ENCODE peak calls at places on chromosome 11, in seven cellular contexts. E, T, C, M, P, Y and G are unnamed samples.

GRCh38 chr11:31059529-31059928 is 310.0 kb downstream of the DCDC1 start:
- DNase-seq in Y (no peak), C (no peak), E (no peak), P (no peak), M (no peak), T (no peak), G (no peak)

GRCh38 chr11:28759311-28759710 is 651.1 kb downstream of the METTL15 start:
- DNase-seq in E (no peak), P (peak), Y (no peak), C (no peak), M (peak), T (no peak), G (no peak)

GRCh38 chr11:96635655-96636054 is 245.8 kb downstream of the JRKL start:
- DNase-seq in P (no peak), E (no peak), T (no peak), M (no peak), Y (no peak), C (no peak), G (no peak)

GRCh38 chr11:129266536-129266935 is 74.4 kb upstream of the ARHGAP32 start:
- DNase-seq in C (no peak), P (no peak), M (no peak), T (no peak), Y (no peak), E (no peak), G (no peak)

GRCh38 chr11:129658558-129658882 is 157.1 kb upstream of the TMEM45B start:
- DNase-seq in M (no peak), C (no peak), E (no peak), Y (no peak), P (no peak), T (no peak), G (no peak)

GRCh38 chr11:134289789-134290188 is 13.6 kb downstream of the GLB1L3 start:
- DNase-seq in Y (no peak), P (no peak), C (no peak), E (no peak), T (no peak), M (no peak), G (peak)

GRCh38 chr11:47992959-47993820 is 12.8 kb downstream of the PTPRJ start:
- DNase-seq in M (peak), Y (no peak), P (peak), E (no peak), T (no peak), C (no peak), G (no peak)

GRCh38 chr11:126485021-126485781 is 129.7 kb downstream of the ST3GAL4 start:
- DNase-seq in Y (peak), M (no peak), C (no peak), P (peak), T (no peak), E (no peak), G (no peak)

GRCh38 chr11:104105155-104105554 is 58.8 kb downstream of the PDGFD start:
- DNase-seq in M (no peak), T (no peak), C (no peak), E (no peak), P (peak), Y (no peak), G (no peak)

GRCh38 chr11:128926437-128927107 is 16.1 kb downstream of the TP53AIP1 start:
- DNase-seq in M (no peak), E (no peak), T (no peak), P (no peak), Y (no peak), C (no peak), G (no peak)

GRCh38 chr11:134074346-134074745 is 5.5 kb downstream of the JAM3 start:
- DNase-seq in T (no peak), C (no peak), P (no peak), Y (no peak), E (no peak), M (no peak), G (no peak)

GRCh38 chr11:93100211-93100610 is 97.6 kb downstream of the SLC36A4 start:
- DNase-seq in E (no peak), M (no peak), P (peak), T (no peak), Y (no peak), C (no peak), G (no peak)

GRCh38 chr11:27700351-27701261 is at the start of gene BDNF:
- DNase-seq in P (peak), C (no peak), Y (no peak), M (no peak), T (no peak), E (no peak), G (no peak)

GRCh38 chr11:6988506-6988905 is 31.6 kb downstream of the ZNF214 start:
- DNase-seq in T (no peak), C (no peak), Y (no peak), P (peak), M (no peak), E (no peak), G (no peak)

GRCh38 chr11:94694309-94695060 is 73.7 kb upstream of the AMOTL1 start:
- DNase-seq in M (no peak), T (no peak), P (no peak), Y (no peak), C (no peak), E (no peak), G (no peak)

GRCh38 chr11:73334244-73335203 is 26.4 kb downstream of the ARHGEF17 start:
- DNase-seq in M (peak), T (peak), C (no peak), P (peak), Y (peak), E (peak), G (no peak)

GRCh38 chr11:46977038-46977818 is 40.7 kb downstream of the CSTPP1 start:
- DNase-seq in Y (no peak), P (no peak), C (no peak), E (no peak), M (no peak), T (no peak), G (no peak)

GRCh38 chr11:116927163-116927772 is 89.8 kb upstream of the APOA1 start:
- DNase-seq in Y (no peak), C (no peak), P (no peak), T (no peak), M (no peak), E (no peak), G (no peak)

GRCh38 chr11:93740802-93741093 is 547 bp downstream of the TAF1D start:
- DNase-seq in M (no peak), T (peak), Y (peak), E (peak), C (no peak), P (peak), G (no peak)

GRCh38 chr11:66222358-66223149 is 45.9 kb upstream of the RAB1B start:
- DNase-seq in M (peak), E (peak), P (peak), C (peak), Y (peak), T (peak), G (no peak)

GRCh38 chr11:105693075-105693474 is 83.2 kb downstream of the GRIA4 start:
- DNase-seq in P (no peak), Y (no peak), C (no peak), M (no peak), T (no peak), E (no peak), G (no peak)

GRCh38 chr11:112345166-112345565 is 84.5 kb upstream of the PLET1 start:
- DNase-seq in C (no peak), P (no peak), E (no peak), T (no peak), Y (no peak), M (no peak), G (no peak)

GRCh38 chr11:45872513-45873356 is 12.7 kb upstream of the MAPK8IP1 start:
- DNase-seq in E (no peak), Y (no peak), C (no peak), M (peak), P (peak), T (no peak), G (no peak)

GRCh38 chr11:75437966-75438659 is 5.1 kb upstream of the KLHL35 start:
- DNase-seq in E (no peak), Y (no peak), T (no peak), P (no peak), M (no peak), C (no peak), G (no peak)

GRCh38 chr11:114448749-114449484 is 9.7 kb downstream of the REXO2 start:
- DNase-seq in E (no peak), P (peak), C (no peak), Y (no peak), M (no peak), T (no peak), G (no peak)

GRCh38 chr11:64858467-64859401 is 14.3 kb upstream of the CDC42BPG start:
- DNase-seq in T (no peak), P (no peak), E (no peak), Y (peak), M (no peak), C (no peak), G (no peak)

GRCh38 chr11:111946499-111946898 is 9.4 kb downstream of the DIXDC1 start:
- DNase-seq in M (no peak), C (no peak), Y (no peak), T (no peak), E (no peak), P (no peak), G (no peak)

GRCh38 chr11:115660072-115660805 is 156.0 kb upstream of the CADM1 start:
- DNase-seq in P (no peak), C (no peak), T (no peak), E (no peak), M (no peak), Y (no peak), G (no peak)

GRCh38 chr11:116505466-116506247 is 267.1 kb downstream of the BUD13 start:
- DNase-seq in M (no peak), Y (no peak), C (no peak), P (no peak), T (no peak), E (no peak), G (peak)

GRCh38 chr11:64021742-64022067 is 14.0 kb upstream of the FLRT1 start:
- DNase-seq in T (no peak), E (no peak), C (no peak), Y (no peak), P (no peak), M (no peak), G (no peak)

GRCh38 chr11:4884341-4884740 is 2.6 kb downstream of the OR51T1 start:
- DNase-seq in E (no peak), C (no peak), Y (no peak), M (no peak), T (no peak), P (no peak), G (no peak)

DNA sequence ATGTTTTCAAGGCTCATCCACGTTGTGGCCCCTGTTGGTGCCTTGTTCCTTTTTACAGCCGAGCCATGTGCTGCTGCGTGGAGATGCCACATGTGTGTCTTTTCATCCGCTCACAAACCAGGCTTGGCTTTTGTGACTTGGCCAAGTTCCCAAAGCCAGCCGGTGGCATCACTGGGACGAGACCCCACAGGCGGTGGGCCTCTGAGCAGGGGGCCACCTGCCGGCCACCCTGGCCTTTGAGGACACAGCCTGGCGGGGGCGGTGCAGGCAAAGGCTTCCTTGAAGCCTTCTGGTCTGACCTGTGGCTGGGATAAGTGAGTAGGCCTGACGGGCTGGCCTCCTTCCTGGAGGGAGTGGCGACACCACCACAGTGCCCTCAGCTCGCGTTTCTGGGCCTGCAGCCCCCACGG is 10.6 kb downstream of the GRK2 start:
- DNase-seq in C (no peak), E (no peak), P (peak), T (peak), Y (peak), M (no peak), G (no peak)
- TF ChIP-seq POLR2A in C (no peak), E (no peak), P (no peak), T (no peak), Y (no peak), M (no peak), G (no peak)

GRCh38 chr11:20963596-20963995 is 294.2 kb downstream of the NELL1 start:
- DNase-seq in E (no peak), M (no peak), T (no peak), P (no peak), C (no peak), Y (no peak), G (no peak)
- TF ChIP-seq POLR2A in E (no peak), M (no peak), T (no peak), P (no peak), C (no peak), Y (no peak), G (no peak)

GRCh38 chr11:34154059-34154875 is 48.8 kb downstream of the NAT10 start:
- DNase-seq in T (no peak), Y (no peak), E (no peak), M (no peak), P (no peak), C (no peak), G (no peak)
- TF ChIP-seq POLR2A in T (no peak), Y (no peak), E (no peak), M (no peak), P (no peak), C (no peak), G (no peak)

DNA sequence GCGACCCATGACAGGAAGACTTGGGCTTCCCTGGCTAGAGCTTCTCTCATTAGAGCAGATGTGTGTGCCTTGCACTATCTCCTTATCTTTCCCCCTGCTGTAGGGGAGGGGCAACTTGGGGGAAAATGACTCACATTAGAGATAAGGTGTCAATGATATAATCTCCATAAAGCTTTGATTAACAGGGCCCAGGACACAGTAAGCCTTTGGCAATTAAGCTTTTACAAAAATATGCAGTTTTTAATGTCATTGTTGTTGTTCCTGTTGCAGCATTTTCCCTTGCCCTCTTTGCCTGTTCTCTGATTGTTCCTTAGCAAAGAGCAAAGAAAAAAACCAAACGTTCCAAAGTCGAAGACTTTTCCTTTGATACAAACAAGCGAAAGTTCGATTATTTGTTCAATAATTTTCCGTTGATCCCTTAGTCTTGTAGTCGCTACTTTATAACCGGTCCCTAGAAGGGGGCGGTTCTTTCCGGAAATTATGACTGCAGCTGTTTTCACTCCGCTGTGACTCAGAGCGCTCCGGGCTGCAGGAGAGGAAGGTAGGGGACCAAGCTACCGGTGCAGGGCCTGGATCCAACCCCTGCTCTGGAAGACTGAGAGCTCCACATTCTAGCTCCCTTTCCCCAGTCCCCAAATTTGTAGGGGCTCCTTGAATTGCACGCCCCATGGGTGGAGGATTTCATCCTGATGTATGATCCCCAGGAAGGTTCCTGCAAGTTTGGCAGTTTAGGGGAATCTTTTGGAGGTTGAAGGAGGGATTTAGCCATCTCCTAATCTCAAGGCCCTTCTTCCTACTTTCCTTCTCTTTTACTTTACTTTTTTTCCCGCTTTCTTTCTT is at the start of gene VWA5A:
- DNase-seq in T (peak), P (peak), E (peak), C (peak), Y (peak), M (peak), G (no peak)
- TF ChIP-seq POLR2A in T (peak), P (peak), E (no peak), C (no peak), Y (peak), M (no peak), G (peak)

GRCh38 chr11:118265954-118266353 is 1.9 kb upstream of the MPZL2 start:
- DNase-seq in C (no peak), E (no peak), Y (no peak), T (peak), P (no peak), M (no peak), G (no peak)
- TF ChIP-seq POLR2A in C (no peak), E (no peak), Y (no peak), T (no peak), P (no peak), M (no peak), G (no peak)

GRCh38 chr11:80144932-80145612 is 704.2 kb upstream of the TENM4 start:
- DNase-seq in M (no peak), C (no peak), P (no peak), E (no peak), Y (no peak), T (no peak), G (no peak)

GRCh38 chr11:80146231-80146630 is 705.4 kb upstream of the TENM4 start:
- DNase-seq in E (no peak), T (no peak), M (no peak), C (no peak), P (no peak), Y (no peak), G (no peak)
- TF ChIP-seq POLR2A in E (no peak), T (no peak), M (no peak), C (no peak), P (no peak), Y (no peak), G (no peak)

GRCh38 chr11:2892215-2893020 is 6.8 kb upstream of the CDKN1C start:
- DNase-seq in E (peak), Y (peak), M (no peak), T (peak), P (peak), C (no peak), G (no peak)
- TF ChIP-seq POLR2A in E (no peak), Y (no peak), M (peak), T (no peak), P (peak), C (no peak), G (no peak)